ENCODE peak calls at places on chromosome 3, in eight cellular contexts. One of them, this sample, is unnamed.

GRCh38 chr3:129017531-129017899 is 16.4 kb downstream of the EFCC1 start:
- DNase-seq in skeletal muscle cell: no peak
- DNase-seq in progenitor cell of endocrine pancreas: no peak
- DNase-seq in left ventricle myocardium inferior: no peak
- DNase-seq in stimulated activated CD8-positive, alpha-beta memory T cell treated with anti-CD3 and anti-CD28 coated beads, Interleukin-15, amount 100 ng/mL, for 4 hours: no peak
- DNase-seq in naive thymus-derived CD8-positive, alpha-beta T cell: no peak
- DNase-seq in EL: no peak
- DNase-seq in head of caudate nucleus: no peak
- DNase-seq in this sample: no peak

GRCh38 chr3:167733961-167734497 is 663 bp downstream of the PDCD10 start:
- DNase-seq in progenitor cell of endocrine pancreas: no peak
- DNase-seq in naive thymus-derived CD8-positive, alpha-beta T cell: no peak
- DNase-seq in head of caudate nucleus: no peak
- DNase-seq in stimulated activated CD8-positive, alpha-beta memory T cell treated with anti-CD3 and anti-CD28 coated beads, Interleukin-15, amount 100 ng/mL, for 4 hours: no peak
- DNase-seq in EL: peak; percentile 25
- DNase-seq in skeletal muscle cell: no peak
- DNase-seq in left ventricle myocardium inferior: no peak
- DNase-seq in this sample: peak; percentile 19

GRCh38 chr3:10702961-10703740 is 112.9 kb upstream of the SLC6A11 start:
- DNase-seq in naive thymus-derived CD8-positive, alpha-beta T cell: no peak
- DNase-seq in skeletal muscle cell: no peak
- DNase-seq in progenitor cell of endocrine pancreas: peak; percentile 37
- DNase-seq in head of caudate nucleus: peak; percentile 72
- DNase-seq in stimulated activated CD8-positive, alpha-beta memory T cell treated with anti-CD3 and anti-CD28 coated beads, Interleukin-15, amount 100 ng/mL, for 4 hours: no peak
- DNase-seq in left ventricle myocardium inferior: no peak
- DNase-seq in EL: peak; percentile 29
- DNase-seq in this sample: no peak

GRCh38 chr3:136042608-136043221 is 77.2 kb downstream of the PPP2R3A start:
- DNase-seq in stimulated activated CD8-positive, alpha-beta memory T cell treated with anti-CD3 and anti-CD28 coated beads, Interleukin-15, amount 100 ng/mL, for 4 hours: no peak
- DNase-seq in left ventricle myocardium inferior: no peak
- DNase-seq in skeletal muscle cell: peak; percentile 8
- DNase-seq in EL: peak; percentile 67
- DNase-seq in head of caudate nucleus: no peak
- DNase-seq in progenitor cell of endocrine pancreas: no peak
- DNase-seq in naive thymus-derived CD8-positive, alpha-beta T cell: no peak
- DNase-seq in this sample: no peak

GRCh38 chr3:113124256-113124830 is 87.0 kb upstream of the BOC start:
- DNase-seq in head of caudate nucleus: peak; percentile 9
- DNase-seq in left ventricle myocardium inferior: no peak
- DNase-seq in stimulated activated CD8-positive, alpha-beta memory T cell treated with anti-CD3 and anti-CD28 coated beads, Interleukin-15, amount 100 ng/mL, for 4 hours: no peak
- DNase-seq in naive thymus-derived CD8-positive, alpha-beta T cell: no peak
- DNase-seq in EL: no peak
- DNase-seq in skeletal muscle cell: no peak
- DNase-seq in progenitor cell of endocrine pancreas: no peak
- DNase-seq in this sample: no peak

GRCh38 chr3:60417590-60417989 is 833.7 kb downstream of the FHIT start:
- DNase-seq in skeletal muscle cell: no peak
- DNase-seq in naive thymus-derived CD8-positive, alpha-beta T cell: no peak
- DNase-seq in stimulated activated CD8-positive, alpha-beta memory T cell treated with anti-CD3 and anti-CD28 coated beads, Interleukin-15, amount 100 ng/mL, for 4 hours: no peak
- DNase-seq in head of caudate nucleus: no peak
- DNase-seq in progenitor cell of endocrine pancreas: no peak
- DNase-seq in left ventricle myocardium inferior: no peak
- DNase-seq in EL: no peak
- DNase-seq in this sample: no peak

GRCh38 chr3:103002447-103002846 is 567.6 kb downstream of the ZPLD1 start:
- DNase-seq in naive thymus-derived CD8-positive, alpha-beta T cell: no peak
- DNase-seq in skeletal muscle cell: peak; percentile 6
- DNase-seq in head of caudate nucleus: no peak
- DNase-seq in progenitor cell of endocrine pancreas: no peak
- DNase-seq in left ventricle myocardium inferior: no peak
- DNase-seq in stimulated activated CD8-positive, alpha-beta memory T cell treated with anti-CD3 and anti-CD28 coated beads, Interleukin-15, amount 100 ng/mL, for 4 hours: no peak
- DNase-seq in EL: no peak
- DNase-seq in this sample: no peak

GRCh38 chr3:4994144-4994730 is 15.0 kb downstream of the BHLHE40 start:
- DNase-seq in EL: peak; percentile 67
- DNase-seq in left ventricle myocardium inferior: no peak
- DNase-seq in skeletal muscle cell: no peak
- DNase-seq in naive thymus-derived CD8-positive, alpha-beta T cell: no peak
- DNase-seq in stimulated activated CD8-positive, alpha-beta memory T cell treated with anti-CD3 and anti-CD28 coated beads, Interleukin-15, amount 100 ng/mL, for 4 hours: no peak
- DNase-seq in head of caudate nucleus: no peak
- DNase-seq in progenitor cell of endocrine pancreas: no peak
- DNase-seq in this sample: no peak

GRCh38 chr3:113258311-113258710 is 47.0 kb downstream of the BOC start:
- DNase-seq in head of caudate nucleus: no peak
- DNase-seq in skeletal muscle cell: no peak
- DNase-seq in progenitor cell of endocrine pancreas: no peak
- DNase-seq in naive thymus-derived CD8-positive, alpha-beta T cell: no peak
- DNase-seq in EL: no peak
- DNase-seq in left ventricle myocardium inferior: no peak
- DNase-seq in stimulated activated CD8-positive, alpha-beta memory T cell treated with anti-CD3 and anti-CD28 coated beads, Interleukin-15, amount 100 ng/mL, for 4 hours: no peak
- DNase-seq in this sample: no peak

GRCh38 chr3:174495231-174495755 is 363.8 kb upstream of the NAALADL2 start:
- DNase-seq in progenitor cell of endocrine pancreas: no peak
- DNase-seq in EL: peak; percentile 6
- DNase-seq in naive thymus-derived CD8-positive, alpha-beta T cell: no peak
- DNase-seq in stimulated activated CD8-positive, alpha-beta memory T cell treated with anti-CD3 and anti-CD28 coated beads, Interleukin-15, amount 100 ng/mL, for 4 hours: no peak
- DNase-seq in head of caudate nucleus: no peak
- DNase-seq in skeletal muscle cell: peak; percentile 43
- DNase-seq in left ventricle myocardium inferior: no peak
- DNase-seq in this sample: no peak

GRCh38 chr3:72818092-72818721 is 30.0 kb downstream of the SHQ1 start:
- DNase-seq in progenitor cell of endocrine pancreas: no peak
- DNase-seq in EL: no peak
- DNase-seq in stimulated activated CD8-positive, alpha-beta memory T cell treated with anti-CD3 and anti-CD28 coated beads, Interleukin-15, amount 100 ng/mL, for 4 hours: no peak
- DNase-seq in head of caudate nucleus: no peak
- DNase-seq in left ventricle myocardium inferior: no peak
- DNase-seq in naive thymus-derived CD8-positive, alpha-beta T cell: no peak
- DNase-seq in skeletal muscle cell: no peak
- DNase-seq in this sample: no peak